ENCODE peak calls at places on chromosome 11, in seven cellular contexts. One of them, this sample, is unnamed.

GRCh38 chr11:94325681-94326080 is 21.3 kb downstream of the IZUMO1R start:
- DNase-seq in IMR-90: peak; percentile 19
- DNase-seq in gastrocnemius medialis: no peak
- DNase-seq in adrenal gland: no peak
- DNase-seq in breast epithelium: no peak
- DNase-seq in suprapubic skin: no peak
- DNase-seq in Peyer's patch: no peak
- DNase-seq in this sample: no peak

GRCh38 chr11:83044958-83045712 is 26.6 kb downstream of the RAB30 start:
- DNase-seq in IMR-90: peak; percentile 92
- DNase-seq in suprapubic skin: no peak
- DNase-seq in adrenal gland: no peak
- DNase-seq in Peyer's patch: no peak
- DNase-seq in gastrocnemius medialis: no peak
- DNase-seq in breast epithelium: no peak
- DNase-seq in this sample: no peak

GRCh38 chr11:67641302-67642147 is 2.0 kb upstream of the TBX10 start:
- DNase-seq in gastrocnemius medialis: no peak
- DNase-seq in IMR-90: no peak
- DNase-seq in Peyer's patch: no peak
- DNase-seq in suprapubic skin: peak; percentile 58
- DNase-seq in adrenal gland: no peak
- DNase-seq in breast epithelium: no peak
- DNase-seq in this sample: no peak

GRCh38 chr11:65150513-65151271 is 16.4 kb upstream of the SYVN1 start:
- DNase-seq in Peyer's patch: peak; percentile 44
- DNase-seq in breast epithelium: peak; percentile 97
- DNase-seq in gastrocnemius medialis: peak; percentile 94
- DNase-seq in suprapubic skin: peak; percentile 86
- DNase-seq in IMR-90: peak; percentile 86
- DNase-seq in adrenal gland: peak; percentile 98
- DNase-seq in this sample: peak; percentile 96

GRCh38 chr11:128391809-128392208 is 195.5 kb downstream of the ETS1 start:
- DNase-seq in Peyer's patch: no peak
- DNase-seq in adrenal gland: no peak
- DNase-seq in suprapubic skin: no peak
- DNase-seq in IMR-90: no peak
- DNase-seq in gastrocnemius medialis: no peak
- DNase-seq in breast epithelium: no peak
- DNase-seq in this sample: no peak

GRCh38 chr11:45209480-45209879 is 63.0 kb downstream of the PRDM11 start:
- DNase-seq in IMR-90: no peak
- DNase-seq in Peyer's patch: no peak
- DNase-seq in gastrocnemius medialis: no peak
- DNase-seq in suprapubic skin: no peak
- DNase-seq in adrenal gland: no peak
- DNase-seq in breast epithelium: no peak
- DNase-seq in this sample: no peak

GRCh38 chr11:73271936-73272679 is at the start of gene P2RY6:
- DNase-seq in suprapubic skin: no peak
- DNase-seq in adrenal gland: peak; percentile 59
- DNase-seq in IMR-90: peak; percentile 60
- DNase-seq in gastrocnemius medialis: no peak
- DNase-seq in Peyer's patch: no peak
- DNase-seq in breast epithelium: no peak
- DNase-seq in this sample: peak; percentile 83

GRCh38 chr11:70641366-70641765 is 243.0 kb downstream of the CTTN start:
- DNase-seq in breast epithelium: no peak
- DNase-seq in Peyer's patch: no peak
- DNase-seq in adrenal gland: no peak
- DNase-seq in suprapubic skin: no peak
- DNase-seq in IMR-90: no peak
- DNase-seq in gastrocnemius medialis: no peak
- DNase-seq in this sample: no peak

GRCh38 chr11:19519912-19520641 is 192.6 kb upstream of the NAV2 start:
- DNase-seq in adrenal gland: peak; percentile 36
- DNase-seq in gastrocnemius medialis: no peak
- DNase-seq in Peyer's patch: no peak
- DNase-seq in breast epithelium: no peak
- DNase-seq in IMR-90: no peak
- DNase-seq in suprapubic skin: no peak
- DNase-seq in this sample: no peak

GRCh38 chr11:62605902-62606301 is 4.2 kb upstream of the MTA2 start:
- DNase-seq in adrenal gland: no peak
- DNase-seq in suprapubic skin: no peak
- DNase-seq in gastrocnemius medialis: no peak
- DNase-seq in IMR-90: no peak
- DNase-seq in Peyer's patch: no peak
- DNase-seq in breast epithelium: no peak
- DNase-seq in this sample: no peak

GRCh38 chr11:123063396-123064267 is 1.7 kb upstream of the HSPA8 start:
- DNase-seq in IMR-90: peak; percentile 59
- DNase-seq in breast epithelium: peak; percentile 51
- DNase-seq in gastrocnemius medialis: peak; percentile 36
- DNase-seq in suprapubic skin: peak; percentile 70
- DNase-seq in adrenal gland: peak; percentile 70
- DNase-seq in Peyer's patch: peak; percentile 55
- DNase-seq in this sample: peak; percentile 54

GRCh38 chr11:122127020-122127419 is 11.0 kb upstream of the BLID start:
- DNase-seq in Peyer's patch: no peak
- DNase-seq in IMR-90: no peak
- DNase-seq in breast epithelium: no peak
- DNase-seq in adrenal gland: no peak
- DNase-seq in gastrocnemius medialis: no peak
- DNase-seq in suprapubic skin: no peak
- DNase-seq in this sample: no peak

GRCh38 chr11:133215529-133216230 is 316.6 kb downstream of the OPCML start:
- DNase-seq in breast epithelium: no peak
- DNase-seq in gastrocnemius medialis: no peak
- DNase-seq in Peyer's patch: no peak
- DNase-seq in suprapubic skin: no peak
- DNase-seq in adrenal gland: no peak
- DNase-seq in IMR-90: no peak
- DNase-seq in this sample: no peak

GRCh38 chr11:91433284-91434010 is 791.2 kb upstream of the FAT3 start:
- DNase-seq in suprapubic skin: no peak
- DNase-seq in IMR-90: peak; percentile 30
- DNase-seq in breast epithelium: no peak
- DNase-seq in Peyer's patch: no peak
- DNase-seq in gastrocnemius medialis: no peak
- DNase-seq in adrenal gland: no peak
- DNase-seq in this sample: no peak

GRCh38 chr11:85694385-85694980 is 8.5 kb upstream of the CCDC89 start:
- DNase-seq in adrenal gland: no peak
- DNase-seq in gastrocnemius medialis: no peak
- DNase-seq in IMR-90: peak; percentile 71
- DNase-seq in suprapubic skin: no peak
- DNase-seq in Peyer's patch: no peak
- DNase-seq in breast epithelium: no peak
- DNase-seq in this sample: no peak

GRCh38 chr11:57155400-57155799 is 26.4 kb upstream of the LRRC55 start:
- DNase-seq in suprapubic skin: no peak
- DNase-seq in breast epithelium: no peak
- DNase-seq in gastrocnemius medialis: no peak
- DNase-seq in adrenal gland: no peak
- DNase-seq in Peyer's patch: no peak
- DNase-seq in IMR-90: no peak
- DNase-seq in this sample: no peak

GRCh38 chr11:77442394-77443053 is 31.4 kb downstream of the PAK1 start:
- DNase-seq in breast epithelium: no peak
- DNase-seq in IMR-90: no peak
- DNase-seq in Peyer's patch: no peak
- DNase-seq in suprapubic skin: no peak
- DNase-seq in adrenal gland: no peak
- DNase-seq in gastrocnemius medialis: no peak
- DNase-seq in this sample: no peak

DNA sequence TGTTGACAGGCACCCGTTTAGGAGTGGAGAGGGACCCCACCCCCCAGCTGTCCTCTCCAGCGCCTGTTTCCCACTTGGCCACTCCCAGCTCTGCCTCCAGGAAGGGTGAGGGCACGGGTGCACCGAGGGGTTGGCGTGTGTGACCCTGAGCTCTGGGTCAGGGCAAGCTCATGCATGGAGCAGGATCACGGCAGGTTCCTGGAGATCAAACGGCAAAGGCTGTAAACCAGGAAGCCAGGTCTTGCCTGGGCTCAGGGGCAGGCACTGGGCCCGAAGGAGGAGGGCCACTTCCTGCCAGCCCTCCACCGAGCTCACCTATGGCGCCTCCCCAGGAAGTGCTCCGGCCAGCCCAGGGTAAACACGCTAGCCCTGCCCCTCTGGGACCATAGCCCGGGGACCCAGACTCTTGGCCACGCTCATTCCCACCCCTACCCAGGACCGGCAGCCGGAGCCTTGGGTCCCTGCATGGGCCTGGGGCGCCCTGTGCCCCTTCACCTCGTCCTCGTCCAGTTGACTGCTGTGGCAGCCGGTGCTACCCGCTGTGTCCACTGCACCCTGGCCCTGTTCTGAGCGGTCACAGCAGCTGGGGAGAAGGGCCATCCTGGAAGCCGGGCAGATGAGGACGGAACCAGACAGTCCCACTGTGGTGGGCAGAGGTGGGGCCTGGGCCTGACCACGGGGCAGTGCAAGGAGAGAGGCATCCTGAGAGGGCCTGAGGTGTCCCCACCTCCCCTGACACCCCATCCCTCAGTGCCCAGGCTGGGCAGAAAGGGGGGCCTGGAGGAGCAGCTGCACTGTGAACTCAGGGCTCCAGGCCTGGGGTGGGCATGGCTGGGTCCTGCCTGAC is 1.0 kb upstream of the EPS8L2 start:
- DNase-seq in suprapubic skin: peak; percentile 68
- DNase-seq in IMR-90: no peak
- DNase-seq in adrenal gland: no peak
- DNase-seq in Peyer's patch: no peak
- DNase-seq in gastrocnemius medialis: no peak
- DNase-seq in breast epithelium: peak; percentile 65
- DNase-seq in this sample: no peak
- TF ChIP-seq POLR2A in suprapubic skin: no peak
- TF ChIP-seq POLR2A in IMR-90: no peak
- TF ChIP-seq POLR2A in adrenal gland: no peak
- TF ChIP-seq POLR2A in Peyer's patch: peak; percentile 72
- TF ChIP-seq POLR2A in gastrocnemius medialis: no peak
- TF ChIP-seq POLR2A in breast epithelium: no peak
- TF ChIP-seq POLR2A in this sample: no peak

DNA sequence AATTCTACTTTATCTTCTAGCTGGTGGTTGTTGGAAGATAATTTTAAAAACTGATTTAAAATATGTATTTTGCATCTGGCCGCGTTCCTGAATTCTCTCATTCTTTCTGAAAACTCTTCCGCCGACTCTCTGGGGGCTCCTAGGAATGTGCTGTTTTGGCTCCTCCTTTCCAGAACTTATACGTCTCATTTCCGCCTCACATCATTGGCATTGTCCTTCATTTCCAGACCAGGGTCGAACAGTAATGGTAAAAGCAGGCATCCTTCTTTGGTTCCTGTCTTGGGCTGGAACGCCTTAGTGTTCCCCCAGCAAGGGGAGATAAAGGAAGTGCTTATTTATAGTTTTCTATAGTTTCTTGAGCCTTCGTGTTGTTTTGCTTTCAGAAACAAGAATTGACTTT is 10.9 kb upstream of the TNNT3 start:
- DNase-seq in adrenal gland: no peak
- DNase-seq in gastrocnemius medialis: no peak
- DNase-seq in IMR-90: no peak
- DNase-seq in Peyer's patch: no peak
- DNase-seq in suprapubic skin: no peak
- DNase-seq in breast epithelium: no peak
- DNase-seq in this sample: no peak
- H3K4me3 ChIP-seq in adrenal gland: no peak overlapping the region
- H3K4me3 ChIP-seq in gastrocnemius medialis: no peak overlapping the region
- H3K4me3 ChIP-seq in IMR-90: no peak overlapping the region
- H3K4me3 ChIP-seq in Peyer's patch: no peak overlapping the region
- H3K4me3 ChIP-seq in suprapubic skin: no peak overlapping the region
- H3K4me3 ChIP-seq in breast epithelium: no peak overlapping the region
- H3K4me3 ChIP-seq in this sample: no peak overlapping the region

GRCh38 chr11:59187587-59187986 is 15.7 kb downstream of the DTX4 start:
- DNase-seq in adrenal gland: peak; percentile 61
- DNase-seq in gastrocnemius medialis: peak; percentile 63
- DNase-seq in Peyer's patch: no peak
- DNase-seq in IMR-90: peak; percentile 54
- DNase-seq in breast epithelium: no peak
- DNase-seq in suprapubic skin: peak; percentile 85
- DNase-seq in this sample: peak; percentile 94
- TF ChIP-seq POLR2A in adrenal gland: no peak
- TF ChIP-seq POLR2A in gastrocnemius medialis: peak; percentile 10
- TF ChIP-seq POLR2A in Peyer's patch: no peak
- TF ChIP-seq POLR2A in IMR-90: no peak
- TF ChIP-seq POLR2A in breast epithelium: no peak
- TF ChIP-seq POLR2A in suprapubic skin: no peak
- TF ChIP-seq POLR2A in this sample: no peak

GRCh38 chr11:24389575-24389974 is 107.3 kb upstream of the LUZP2 start:
- DNase-seq in adrenal gland: no peak
- DNase-seq in gastrocnemius medialis: no peak
- DNase-seq in breast epithelium: no peak
- DNase-seq in suprapubic skin: no peak
- DNase-seq in Peyer's patch: no peak
- DNase-seq in IMR-90: no peak
- DNase-seq in this sample: no peak
- H3K4me3 ChIP-seq in adrenal gland: no peak overlapping the region
- H3K4me3 ChIP-seq in gastrocnemius medialis: no peak overlapping the region
- H3K4me3 ChIP-seq in breast epithelium: no peak overlapping the region
- H3K4me3 ChIP-seq in suprapubic skin: no peak overlapping the region
- H3K4me3 ChIP-seq in Peyer's patch: no peak overlapping the region
- H3K4me3 ChIP-seq in IMR-90: no peak overlapping the region
- H3K4me3 ChIP-seq in this sample: no peak overlapping the region

DNA sequence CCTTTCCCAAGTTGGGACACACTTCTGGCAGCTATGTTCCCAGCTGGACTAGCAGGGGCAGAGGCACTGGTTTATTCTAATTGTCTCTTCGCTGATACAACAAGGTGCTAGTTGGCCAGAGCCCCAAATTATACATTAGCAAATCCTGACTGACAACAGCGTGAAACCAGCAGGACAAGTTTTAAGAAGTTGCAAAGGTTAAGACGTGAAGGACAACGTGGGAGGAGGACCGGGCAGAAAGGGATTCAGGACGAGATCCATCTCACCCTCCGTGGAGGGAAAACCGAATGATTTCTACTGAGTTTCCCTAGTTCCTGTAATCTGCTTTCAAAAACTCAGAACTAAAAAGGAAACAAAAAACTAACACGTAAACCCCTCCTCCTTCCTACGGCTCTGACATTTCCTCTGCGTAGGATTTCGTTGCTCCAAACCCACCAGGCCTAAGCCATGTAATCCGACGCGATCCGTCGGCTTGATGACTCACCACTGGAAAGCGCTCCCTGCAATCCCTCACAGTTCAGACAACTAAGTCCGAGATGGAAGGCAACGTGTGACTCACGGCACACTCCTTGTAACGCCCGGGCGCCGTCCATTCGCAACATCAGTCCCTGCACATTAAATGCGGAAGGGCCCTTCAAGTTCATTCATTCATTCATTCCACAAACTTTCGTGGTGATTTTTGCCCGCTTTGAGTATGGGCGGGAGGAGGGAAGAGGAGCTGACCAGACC is 703 bp downstream of the POGLUT3 start:
- DNase-seq in gastrocnemius medialis: peak; percentile 88
- DNase-seq in suprapubic skin: peak; percentile 92
- DNase-seq in Peyer's patch: peak; percentile 60
- DNase-seq in breast epithelium: peak; percentile 82
- DNase-seq in adrenal gland: peak; percentile 92
- DNase-seq in IMR-90: peak; percentile 100
- DNase-seq in this sample: peak; percentile 96
- TF ChIP-seq POLR2A in gastrocnemius medialis: peak; percentile 75
- TF ChIP-seq POLR2A in suprapubic skin: no peak
- TF ChIP-seq POLR2A in Peyer's patch: peak; percentile 37
- TF ChIP-seq POLR2A in breast epithelium: no peak
- TF ChIP-seq POLR2A in adrenal gland: peak; percentile 93
- TF ChIP-seq POLR2A in IMR-90: peak; percentile 71
- TF ChIP-seq POLR2A in this sample: no peak

GRCh38 chr11:119357069-119357468 is 10.6 kb upstream of the MFRP start:
- DNase-seq in breast epithelium: no peak
- DNase-seq in IMR-90: no peak
- DNase-seq in gastrocnemius medialis: no peak
- DNase-seq in Peyer's patch: no peak
- DNase-seq in suprapubic skin: no peak
- DNase-seq in adrenal gland: no peak
- DNase-seq in this sample: no peak
- H3K4me3 ChIP-seq in breast epithelium: peak overlapping the region; percentile 52
- H3K4me3 ChIP-seq in IMR-90: no peak overlapping the region
- H3K4me3 ChIP-seq in gastrocnemius medialis: peak overlapping the region; percentile 46
- H3K4me3 ChIP-seq in Peyer's patch: peak overlapping the region; percentile 63
- H3K4me3 ChIP-seq in suprapubic skin: peak overlapping the region; percentile 57
- H3K4me3 ChIP-seq in adrenal gland: no peak overlapping the region
- H3K4me3 ChIP-seq in this sample: no peak overlapping the region

This sample was measured in lower leg skin.